ENCODE peak calls at places on chromosomes 13 and 19, in eight cellular contexts. Z is A549, D is H54, T is heart left ventricle, Y is transverse colon, P is ovary, C is uterus, X is tibial nerve. S is an unnamed sample.

GRCh38 chr19:41327076-41327475 is 17.1 kb downstream of the CCDC97 start:
- DNase-seq in T (no peak), Y (no peak), D (no peak), C (no peak), Z (no peak), P (no peak), X (no peak), S (peak; percentile 26)

GRCh38 chr19:30564551-30565011 is 192.4 kb downstream of the ZNF536 start:
- DNase-seq in Z (no peak), D (no peak), T (no peak), C (no peak), P (no peak), X (no peak), Y (no peak), S (no peak)

GRCh38 chr19:57566396-57567256 is 7.0 kb upstream of the ZNF550 start:
- DNase-seq in C (no peak), Y (no peak), D (no peak), T (no peak), Z (no peak), P (no peak), X (no peak), S (peak; percentile 67)

GRCh38 chr13:99178636-99179035 is 22.0 kb upstream of the UBAC2 start:
- DNase-seq in Y (no peak), C (no peak), P (no peak), D (no peak), Z (no peak), X (no peak), T (peak; percentile 43), S (no peak)

GRCh38 chr19:2546128-2547032 is 70.5 kb downstream of the GADD45B start:
- DNase-seq in X (peak; percentile 70), D (no peak), Z (no peak), T (peak; percentile 93), C (peak; percentile 66), Y (peak; percentile 64), P (no peak), S (peak; percentile 49)

GRCh38 chr13:41311607-41312500 is 787 bp downstream of the NAA16 start:
- DNase-seq in X (no peak), T (peak; percentile 51), Y (peak; percentile 53), C (peak; percentile 44), P (peak; percentile 37), D (no peak), Z (no peak), S (peak; percentile 80)

GRCh38 chr19:48933382-48933932 is at the start of gene DHDH:
- DNase-seq in C (peak; percentile 64), T (peak; percentile 71), Y (peak; percentile 91), D (peak; percentile 54), X (no peak), P (peak; percentile 64), Z (peak; percentile 88), S (peak; percentile 86)

GRCh38 chr19:12574036-12574435 is 22.8 kb upstream of the ZNF564 start:
- DNase-seq in Y (peak; percentile 16), D (no peak), P (no peak), X (no peak), Z (no peak), C (no peak), T (no peak), S (no peak)

GRCh38 chr13:32585625-32586021 is 629 bp upstream of the PDS5B start:
- DNase-seq in Y (no peak), C (peak; percentile 28), D (no peak), X (no peak), Z (no peak), T (no peak), P (peak; percentile 14), S (peak; percentile 43)

GRCh38 chr13:74026753-74027152 is 107.5 kb downstream of the KLF12 start:
- DNase-seq in C (no peak), T (no peak), P (no peak), Y (peak; percentile 44), D (no peak), X (no peak), Z (no peak), S (no peak)

GRCh38 chr19:49502866-49503581 is 6.8 kb downstream of the RPS11 start:
- DNase-seq in C (peak; percentile 64), T (no peak), D (no peak), Y (peak; percentile 43), P (peak; percentile 59), X (peak; percentile 32), Z (peak; percentile 69), S (no peak)

GRCh38 chr13:34103854-34104253 is 285.9 kb downstream of the RFC3 start:
- DNase-seq in Z (no peak), Y (no peak), D (no peak), P (no peak), C (no peak), X (no peak), T (no peak), S (no peak)

GRCh38 chr19:48325265-48325910 is at the start of gene EMP3:
- DNase-seq in Z (peak; percentile 93), C (peak; percentile 91), P (peak; percentile 89), Y (peak; percentile 86), X (peak; percentile 69), D (peak; percentile 69), T (peak; percentile 86), S (peak; percentile 89)

GRCh38 chr19:11736696-11737095 is 2.0 kb downstream of the ZNF823 start:
- DNase-seq in D (peak; percentile 22), C (peak; percentile 19), Y (peak; percentile 19), Z (no peak), X (no peak), P (no peak), T (peak; percentile 74), S (peak; percentile 68)

GRCh38 chr19:3669134-3669436 is 31.2 kb downstream of the PIP5K1C start:
- DNase-seq in Y (no peak), C (no peak), P (no peak), Z (no peak), X (no peak), T (no peak), D (no peak), S (no peak)

GRCh38 chr19:3669616-3670257 is 30.5 kb downstream of the PIP5K1C start:
- DNase-seq in P (no peak), Z (no peak), D (no peak), T (no peak), X (no peak), Y (no peak), C (peak; percentile 48), S (no peak)

GRCh38 chr19:3671680-3672574 is 28.3 kb downstream of the PIP5K1C start:
- DNase-seq in Y (no peak), P (no peak), D (no peak), C (peak; percentile 49), X (no peak), Z (no peak), T (peak; percentile 59), S (peak; percentile 66)

GRCh38 chr19:3670796-3671679 is 29.2 kb downstream of the PIP5K1C start:
- DNase-seq in X (peak; percentile 74), Z (no peak), D (no peak), Y (peak; percentile 68), P (peak; percentile 90), T (peak; percentile 90), C (peak; percentile 92), S (peak; percentile 91)

DNA sequence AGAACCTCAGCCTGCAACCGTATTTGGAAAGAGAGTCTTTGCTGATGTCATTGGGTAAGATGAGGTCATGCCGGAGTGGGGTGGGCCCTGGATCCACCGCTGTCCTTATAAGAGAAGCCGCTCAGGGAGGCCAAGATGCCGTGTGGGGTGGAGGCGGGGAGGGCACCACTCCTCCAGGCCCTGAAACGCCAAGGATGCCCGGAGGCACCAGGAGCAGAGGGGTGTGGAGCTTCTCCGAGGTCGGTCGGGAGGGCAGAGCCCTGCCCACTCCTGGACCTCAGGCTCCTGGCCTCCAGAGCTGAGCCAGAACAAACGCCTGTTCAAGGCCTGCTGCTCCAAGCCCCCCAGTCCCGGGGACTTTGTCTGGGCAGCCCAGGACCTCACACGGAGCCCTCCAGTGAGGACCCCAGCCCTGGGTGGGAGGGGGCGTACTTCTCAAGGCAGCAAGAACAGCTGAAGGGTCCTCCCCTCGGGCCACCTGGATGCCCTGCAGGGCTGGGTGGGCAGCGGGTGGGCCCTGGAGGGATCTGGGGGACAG is 29.9 kb downstream of the PIP5K1C start:
- DNase-seq in Z (no peak), Y (peak; percentile 68), T (peak; percentile 89), D (no peak), C (peak; percentile 96), P (peak; percentile 83), X (peak; percentile 81), S (peak; percentile 89)
- TF ChIP-seq POLR2A in Z (no peak), Y (peak; percentile 63), T (peak; percentile 84), D (no peak), C (peak; percentile 98), P (peak; percentile 80), X (peak; percentile 69), S (no peak)

GRCh38 chr13:27617801-27618411 is 2.4 kb downstream of the LNX2 start:
- DNase-seq in Z (no peak), C (no peak), X (no peak), T (no peak), D (no peak), P (no peak), Y (no peak), S (no peak)
- TF ChIP-seq POLR2A in Z (no peak), C (no peak), X (no peak), T (no peak), D (no peak), P (no peak), Y (no peak), S (no peak)

GRCh38 chr13:100735494-100735893 is 60.9 kb upstream of the TMTC4 start:
- DNase-seq in D (no peak), C (no peak), X (no peak), Y (no peak), Z (no peak), P (no peak), T (no peak), S (no peak)

GRCh38 chr13:100728201-100728600 is 53.6 kb upstream of the TMTC4 start:
- DNase-seq in X (no peak), T (no peak), D (no peak), P (no peak), Z (no peak), Y (no peak), C (no peak), S (no peak)

GRCh38 chr13:100734194-100734720 is 59.7 kb upstream of the TMTC4 start:
- DNase-seq in P (no peak), C (no peak), T (no peak), Z (no peak), D (no peak), X (no peak), Y (no peak), S (no peak)

GRCh38 chr13:100738176-100738855 is 63.7 kb upstream of the TMTC4 start:
- DNase-seq in Y (no peak), T (no peak), X (no peak), P (no peak), D (no peak), Z (no peak), C (no peak), S (no peak)

DNA sequence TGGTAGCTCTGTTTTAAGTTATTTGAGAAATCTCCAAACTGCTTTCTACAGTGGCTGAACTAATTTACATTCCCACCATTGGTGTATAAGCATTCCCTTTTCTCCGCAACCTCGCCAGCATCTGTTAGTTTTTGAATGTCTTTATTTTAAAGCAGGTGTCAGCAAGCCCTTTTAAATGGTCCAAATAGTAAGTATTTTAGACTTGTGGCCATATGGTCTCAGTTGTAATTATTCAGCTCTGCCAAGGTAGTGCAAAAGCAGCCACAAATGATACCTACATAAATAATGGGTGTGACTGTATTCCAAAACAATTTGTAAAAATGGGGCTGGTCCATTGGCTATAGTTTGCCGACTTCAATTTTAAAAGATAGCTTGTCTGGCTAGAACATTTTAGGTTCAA is 58.7 kb upstream of the TMTC4 start:
- DNase-seq in X (no peak), T (no peak), Z (no peak), C (no peak), P (no peak), Y (no peak), D (no peak), S (no peak)
- TF ChIP-seq POLR2A in X (no peak), T (no peak), Z (no peak), C (no peak), P (no peak), Y (no peak), D (no peak), S (no peak)

GRCh38 chr13:31043891-31044657 is 111.6 kb downstream of the TEX26 start:
- DNase-seq in Y (peak; percentile 87), T (peak; percentile 66), Z (peak; percentile 48), X (peak; percentile 65), D (peak; percentile 35), P (peak; percentile 68), C (peak; percentile 75), S (peak; percentile 80)
- TF ChIP-seq POLR2A in Y (no peak), T (no peak), Z (no peak), X (no peak), D (no peak), P (no peak), C (no peak), S (no peak)

S was measured in erythroblast.